ENCODE peak calls at places on chromosomes 1 and 21, in six cellular contexts. S is HFF-Myc, A is B cell, G is Panc1, O is fibroblast of lung, J is IMR-90. X is an unnamed sample.

GRCh38 chr1:173213665-173214064 is 6.5 kb upstream of the TNFSF4 start:
- DNase-seq in S (no peak), A (no peak), G (no peak), O (no peak), J (no peak), X (no peak)

GRCh38 chr1:114322726-114323125 is 169.1 kb upstream of the SYT6 start:
- DNase-seq in S (no peak), A (no peak), G (no peak), O (no peak), J (no peak), X (no peak)

GRCh38 chr1:8213136-8213535 is 104.8 kb upstream of the SLC45A1 start:
- DNase-seq in S (no peak), A (peak), G (no peak), O (no peak), J (no peak), X (no peak)

GRCh38 chr1:208233546-208233945 is 10.6 kb downstream of the PLXNA2 start:
- DNase-seq in S (no peak), A (no peak), G (no peak), O (peak), J (no peak), X (no peak)

GRCh38 chr1:20485527-20486456 is at the start of gene CAMK2N1:
- DNase-seq in S (no peak), A (no peak), G (no peak), O (peak), J (peak), X (peak)

GRCh38 chr1:88291902-88292301 is 392.2 kb upstream of the PKN2 start:
- DNase-seq in S (no peak), A (no peak), G (no peak), O (no peak), J (no peak), X (no peak)

GRCh38 chr1:7046314-7046713 is 261.1 kb downstream of the CAMTA1 start:
- DNase-seq in S (peak), A (no peak), G (no peak), O (peak), J (peak), X (no peak)

GRCh38 chr1:43067233-43067745 is 104.8 kb downstream of the EBNA1BP2 start:
- DNase-seq in S (no peak), A (no peak), G (no peak), O (no peak), J (no peak), X (no peak)

GRCh38 chr1:67019600-67020136 is 34.3 kb downstream of the SLC35D1 start:
- DNase-seq in S (peak), A (no peak), G (no peak), O (peak), J (peak), X (no peak)

GRCh38 chr1:203428981-203429599 is 46.5 kb upstream of the PRELP start:
- DNase-seq in S (no peak), A (no peak), G (no peak), O (no peak), J (no peak), X (no peak)

GRCh38 chr1:39882152-39882551 is 1.2 kb downstream of the TRIT1 start:
- DNase-seq in S (no peak), A (no peak), G (no peak), O (no peak), J (no peak), X (no peak)

GRCh38 chr1:184075040-184076029 is 23.8 kb downstream of the TSEN15 start:
- DNase-seq in S (peak), A (no peak), G (no peak), O (peak), J (peak), X (peak)

GRCh38 chr1:99445486-99445885 is 181.2 kb downstream of the PLPPR4 start:
- DNase-seq in S (peak), A (no peak), G (no peak), O (peak), J (peak), X (no peak)

GRCh38 chr1:230212405-230212936 is 145.4 kb downstream of the GALNT2 start:
- DNase-seq in S (no peak), A (peak), G (no peak), O (no peak), J (no peak), X (peak)

GRCh38 chr1:9881838-9882249 is 28.2 kb downstream of the CTNNBIP1 start:
- DNase-seq in S (no peak), A (no peak), G (no peak), O (peak), J (peak), X (no peak)

GRCh38 chr1:119956306-119956705 is 60.0 kb upstream of the ADAM30 start:
- DNase-seq in S (no peak), A (no peak), G (no peak), O (no peak), J (no peak), X (no peak)

GRCh38 chr1:68625636-68626035 is 128.8 kb upstream of the DEPDC1 start:
- DNase-seq in S (no peak), A (no peak), G (no peak), O (no peak), J (no peak), X (no peak)

GRCh38 chr21:18468775-18469174 is 65.2 kb upstream of the TMPRSS15 start:
- DNase-seq in S (no peak), A (no peak), G (no peak), O (peak), J (no peak), X (no peak)

GRCh38 chr1:153447498-153448170 is 12.8 kb downstream of the S100A7 start:
- DNase-seq in S (peak), A (no peak), G (peak), O (peak), J (peak), X (no peak)

GRCh38 chr21:43658769-43659135 is 536 bp downstream of the HSF2BP start:
- DNase-seq in S (no peak), A (no peak), G (no peak), O (no peak), J (no peak), X (peak)

GRCh38 chr21:31731112-31731801 is 661 bp downstream of the SCAF4 start:
- DNase-seq in S (no peak), A (peak), G (no peak), O (peak), J (no peak), X (peak)

GRCh38 chr1:167627865-167628641 is 2.0 kb upstream of the RCSD1 start:
- DNase-seq in S (no peak), A (peak), G (no peak), O (no peak), J (no peak), X (peak)

GRCh38 chr1:13702425-13703127 is 2.6 kb downstream of the PRDM2 start:
- DNase-seq in S (no peak), A (peak), G (no peak), O (no peak), J (no peak), X (peak)

GRCh38 chr1:30407030-30407861 is 316.1 kb downstream of the MATN1 start:
- DNase-seq in S (no peak), A (peak), G (no peak), O (no peak), J (no peak), X (no peak)

GRCh38 chr1:222979561-222979960 is 163.5 kb downstream of the TLR5 start:
- DNase-seq in S (no peak), A (no peak), G (no peak), O (no peak), J (no peak), X (no peak)

GRCh38 chr1:245074232-245074747 is 80.5 kb upstream of the KIF26B start:
- DNase-seq in S (no peak), A (no peak), G (no peak), O (peak), J (peak), X (no peak)

GRCh38 chr21:22728091-22728490 is 1729.9 kb downstream of the NCAM2 start:
- DNase-seq in S (no peak), A (no peak), G (no peak), O (no peak), J (no peak), X (no peak)

GRCh38 chr1:197814306-197814705 is 39.0 kb upstream of the DENND1B start:
- DNase-seq in S (no peak), A (no peak), G (no peak), O (no peak), J (no peak), X (no peak)

GRCh38 chr1:217524787-217525520 is 105.9 kb downstream of the GPATCH2 start:
- DNase-seq in S (no peak), A (no peak), G (no peak), O (peak), J (peak), X (no peak)

GRCh38 chr1:93324486-93325464 is 20.9 kb upstream of the DR1 start:
- DNase-seq in S (no peak), A (no peak), G (no peak), O (peak), J (peak), X (no peak)

GRCh38 chr1:117003253-117003875 is 1.8 kb downstream of the CD101 start:
- DNase-seq in S (no peak), A (no peak), G (no peak), O (no peak), J (no peak), X (no peak)

GRCh38 chr1:161131721-161132409 is 602 bp downstream of the DEDD start:
- DNase-seq in S (no peak), A (no peak), G (no peak), O (peak), J (peak), X (peak)

GRCh38 chr1:244219802-244220201 is 168.7 kb downstream of the ZBTB18 start:
- DNase-seq in S (no peak), A (no peak), G (no peak), O (no peak), J (no peak), X (no peak)

GRCh38 chr1:114156538-114157274 is 3.0 kb upstream of the SYT6 start:
- DNase-seq in S (no peak), A (no peak), G (no peak), O (no peak), J (no peak), X (no peak)

GRCh38 chr1:29521846-29522580 is 285.7 kb downstream of the PTPRU start:
- DNase-seq in S (no peak), A (no peak), G (no peak), O (no peak), J (no peak), X (no peak)

GRCh38 chr1:14339288-14339687 is 259.2 kb upstream of the KAZN start:
- DNase-seq in S (no peak), A (no peak), G (no peak), O (no peak), J (no peak), X (no peak)

GRCh38 chr1:237431448-237431847 is 389.5 kb downstream of the RYR2 start:
- DNase-seq in S (no peak), A (no peak), G (no peak), O (no peak), J (no peak), X (no peak)

GRCh38 chr1:237429252-237429651 is 387.3 kb downstream of the RYR2 start:
- DNase-seq in S (no peak), A (no peak), G (no peak), O (no peak), J (no peak), X (no peak)

DNA sequence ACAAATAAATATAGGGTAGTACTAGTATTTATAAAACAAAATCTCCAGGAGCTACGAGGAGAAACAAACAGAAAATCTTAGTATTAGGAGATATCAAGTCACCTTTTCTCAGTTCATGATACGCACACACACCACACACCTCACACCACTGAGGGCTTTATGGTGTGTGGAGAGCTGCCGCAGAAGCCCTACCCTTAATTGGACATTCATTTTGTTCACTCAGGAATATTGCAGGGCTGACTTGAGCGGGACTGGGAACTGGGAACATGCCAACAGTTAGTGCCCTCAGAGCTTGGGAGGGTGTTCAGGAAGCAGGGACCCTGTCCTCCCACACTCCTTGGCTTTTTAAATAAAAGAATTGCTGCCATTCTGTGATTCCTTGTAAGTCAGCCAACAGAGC is 386.8 kb downstream of the RYR2 start:
- DNase-seq in S (no peak), A (no peak), G (no peak), O (no peak), J (no peak), X (no peak)
- TF ChIP-seq CTCF in S (no peak), A (no peak), G (no peak), O (no peak), J (no peak), X (no peak)

GRCh38 chr1:181104042-181104789 is 15.7 kb downstream of the IER5 start:
- DNase-seq in S (no peak), A (no peak), G (no peak), O (no peak), J (no peak), X (no peak)

GRCh38 chr1:181106022-181106312 is 17.5 kb downstream of the IER5 start:
- DNase-seq in S (no peak), A (no peak), G (no peak), O (no peak), J (no peak), X (no peak)

GRCh38 chr1:181105134-181106021 is 16.9 kb downstream of the IER5 start:
- DNase-seq in S (no peak), A (peak), G (no peak), O (peak), J (peak), X (peak)

GRCh38 chr1:181103404-181103803 is 14.9 kb downstream of the IER5 start:
- DNase-seq in S (no peak), A (no peak), G (no peak), O (no peak), J (no peak), X (no peak)

GRCh38 chr1:181104790-181105133 is 16.3 kb downstream of the IER5 start:
- DNase-seq in S (no peak), A (peak), G (no peak), O (no peak), J (no peak), X (peak)
- TF ChIP-seq CTCF in S (no peak), A (peak), G (no peak), O (no peak), J (no peak), X (peak)

GRCh38 chr1:204711103-204711946 is 25.8 kb upstream of the LRRN2 start:
- DNase-seq in S (no peak), A (no peak), G (no peak), O (no peak), J (no peak), X (no peak)

GRCh38 chr1:204711947-204712701 is 26.6 kb upstream of the LRRN2 start:
- DNase-seq in S (no peak), A (no peak), G (no peak), O (no peak), J (no peak), X (no peak)

GRCh38 chr1:204712718-204713430 is 27.3 kb upstream of the LRRN2 start:
- DNase-seq in S (no peak), A (no peak), G (no peak), O (no peak), J (no peak), X (no peak)

GRCh38 chr1:204709021-204709420 is 23.5 kb upstream of the LRRN2 start:
- DNase-seq in S (no peak), A (no peak), G (no peak), O (no peak), J (no peak), X (no peak)

DNA sequence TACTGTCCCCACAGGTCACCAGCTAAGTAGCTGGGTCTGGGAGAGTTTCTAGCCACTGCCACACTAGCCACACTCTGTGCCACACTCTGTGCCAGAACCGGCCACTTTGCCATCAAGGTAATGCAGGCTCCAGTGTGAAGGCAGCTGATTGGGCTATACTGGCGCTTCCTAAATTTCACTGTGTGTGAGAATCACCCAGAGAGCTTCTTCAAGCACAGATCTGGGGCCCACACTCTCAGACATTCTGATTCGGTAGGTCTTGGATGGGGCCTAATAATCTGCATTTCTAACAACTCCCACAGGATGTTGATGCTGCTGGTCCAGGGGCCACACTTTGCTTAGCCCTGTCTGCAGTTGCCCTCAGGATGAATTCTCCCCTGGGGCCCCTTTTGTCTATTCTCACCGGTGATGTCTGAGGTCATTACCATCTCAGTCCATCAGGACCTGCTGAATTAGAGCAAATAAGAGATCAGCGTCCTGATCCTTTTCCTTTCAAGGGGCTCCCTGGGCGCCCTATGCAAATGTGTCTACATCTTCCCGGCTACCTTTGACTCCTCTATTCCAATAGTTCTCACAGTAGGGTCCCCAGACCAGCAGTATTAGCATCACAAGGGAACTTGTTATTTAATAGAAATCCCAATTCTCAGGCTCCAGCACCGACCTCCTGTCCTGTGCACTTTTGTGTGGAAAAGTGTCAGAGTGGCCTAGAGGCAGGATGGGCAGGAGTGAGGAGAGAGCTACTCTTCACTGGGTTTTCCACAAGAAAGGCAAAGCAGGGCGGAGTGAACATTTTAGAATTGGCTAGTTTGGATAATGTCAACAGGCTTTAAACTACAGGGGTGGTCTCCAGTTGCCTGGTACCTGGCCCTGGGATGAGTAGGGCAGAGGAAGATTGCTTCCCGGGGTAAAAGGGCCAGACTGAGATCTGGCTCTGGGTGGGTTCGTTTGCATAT is 24.7 kb upstream of the LRRN2 start:
- DNase-seq in S (no peak), A (no peak), G (no peak), O (no peak), J (no peak), X (no peak)
- TF ChIP-seq CTCF in S (no peak), A (no peak), G (no peak), O (no peak), J (no peak), X (no peak)

GRCh38 chr21:20445971-20446370 is 552.2 kb upstream of the NCAM2 start:
- DNase-seq in S (no peak), A (no peak), G (no peak), O (no peak), J (no peak), X (no peak)

DNA sequence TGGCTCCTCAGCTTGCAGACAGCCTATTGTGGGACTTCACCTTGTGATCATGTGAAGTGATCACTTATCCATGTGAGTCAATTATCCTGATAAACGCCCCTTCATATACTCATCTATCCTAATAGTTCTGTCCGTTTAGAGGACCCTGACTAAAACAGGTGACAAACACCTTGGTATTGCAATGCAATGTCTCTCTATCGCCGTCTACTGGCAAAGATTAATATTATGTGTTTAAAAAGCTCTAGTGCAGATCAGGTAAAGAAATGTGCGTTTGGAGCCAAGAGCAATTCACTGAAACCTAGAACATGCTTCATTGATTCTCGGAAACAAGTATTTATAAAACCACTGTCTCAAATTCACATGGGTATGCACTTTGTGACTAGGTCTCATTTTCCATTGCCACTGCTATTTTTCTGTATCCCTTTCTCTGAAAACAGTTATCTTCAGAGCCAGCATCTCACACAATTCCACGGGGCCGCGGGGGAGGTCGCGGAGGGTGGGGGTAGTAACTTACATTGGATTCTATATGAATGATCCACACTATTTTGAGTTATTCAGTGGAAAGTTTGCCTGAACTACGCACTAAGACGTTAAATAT is 554.6 kb upstream of the NCAM2 start:
- DNase-seq in S (no peak), A (no peak), G (no peak), O (no peak), J (no peak), X (no peak)
- TF ChIP-seq CTCF in S (peak), A (peak), G (peak), O (peak), J (no peak), X (peak)

GRCh38 chr1:77756052-77756754 is 3.4 kb downstream of the USP33 start:
- DNase-seq in S (no peak), A (no peak), G (no peak), O (no peak), J (no peak), X (no peak)

GRCh38 chr1:77762072-77762476 is 2.4 kb upstream of the USP33 start:
- DNase-seq in S (no peak), A (no peak), G (no peak), O (peak), J (peak), X (no peak)

GRCh38 chr1:77757066-77757584 is 2.5 kb downstream of the USP33 start:
- DNase-seq in S (no peak), A (no peak), G (no peak), O (no peak), J (no peak), X (no peak)

GRCh38 chr1:77757616-77758015 is 2.0 kb downstream of the USP33 start:
- DNase-seq in S (no peak), A (no peak), G (no peak), O (peak), J (peak), X (no peak)

GRCh38 chr1:77759090-77760028 is at the start of gene USP33:
- DNase-seq in S (peak), A (peak), G (no peak), O (peak), J (peak), X (peak)
- TF ChIP-seq CTCF in S (no peak), A (no peak), G (no peak), O (no peak), J (no peak), X (no peak)

GRCh38 chr1:2459757-2460156 is 16.3 kb upstream of the PLCH2 start:
- DNase-seq in S (no peak), A (no peak), G (no peak), O (peak), J (peak), X (no peak)
- TF ChIP-seq CTCF in S (no peak), A (no peak), G (peak), O (peak), J (peak), X (no peak)

DNA sequence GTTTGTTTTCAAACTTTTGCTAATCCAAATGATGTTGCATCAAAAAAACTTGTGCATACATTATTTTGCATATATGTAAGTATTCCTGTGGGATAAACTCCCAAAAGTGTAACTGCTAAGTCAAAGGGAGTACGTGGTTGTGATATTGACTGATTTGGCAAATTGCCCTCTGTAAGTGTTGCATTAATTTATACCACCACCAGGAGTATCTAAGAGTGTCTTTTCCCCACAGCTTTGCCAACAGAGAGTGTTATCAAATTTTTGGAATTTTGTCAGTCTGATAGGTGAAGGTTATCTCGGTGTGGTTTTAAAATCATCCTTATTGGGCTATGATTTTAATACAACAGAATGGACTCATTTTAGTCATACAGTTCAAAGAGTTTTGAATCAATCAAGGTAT is 30.1 kb upstream of the PARP1 start:
- DNase-seq in S (no peak), A (no peak), G (no peak), O (peak), J (no peak), X (no peak)
- TF ChIP-seq CTCF in S (no peak), A (peak), G (no peak), O (peak), J (peak), X (no peak)

X was measured in activated CD8-positive, alpha-beta T cell treated with anti-CD3 and anti-CD28 coated beads for 36 hours.